ENCODE peak calls at places on chromosome 6, in seven cellular contexts. H is HTR-8/SVneo; M is NCI-H446; R is AG09309; N is CD4-positive, alpha-beta memory T cell; L is GM12865; G is NCI-H524. B is an unnamed sample.

GRCh38 chr6:136077834-136078576 is 172.1 kb downstream of the MTFR2 start:
- DNase-seq in H (peak; percentile 21), M (peak; percentile 35), R (peak; percentile 92), N (no peak), L (no peak), G (no peak), B (no peak)

GRCh38 chr6:33824461-33825154 is 20.8 kb upstream of the MLN start:
- DNase-seq in H (no peak), M (no peak), R (no peak), N (no peak), L (no peak), G (no peak), B (no peak)

GRCh38 chr6:170440437-170440836 is 112.7 kb downstream of the PSMB1 start:
- DNase-seq in H (no peak), M (no peak), R (no peak), N (no peak), L (no peak), G (no peak), B (no peak)

GRCh38 chr6:134590449-134590848 is 272.5 kb upstream of the SGK1 start:
- DNase-seq in H (no peak), M (no peak), R (peak; percentile 85), N (no peak), L (no peak), G (no peak), B (no peak)

GRCh38 chr6:145469021-145469420 is 266.3 kb downstream of the EPM2A start:
- DNase-seq in H (no peak), M (no peak), R (no peak), N (no peak), L (no peak), G (peak; percentile 42), B (no peak)

GRCh38 chr6:2810092-2810671 is 31.5 kb downstream of the SERPINB1 start:
- DNase-seq in H (no peak), M (no peak), R (peak; percentile 1), N (no peak), L (no peak), G (no peak), B (no peak)

GRCh38 chr6:16824804-16825777 is 63.8 kb upstream of the ATXN1 start:
- DNase-seq in H (no peak), M (no peak), R (no peak), N (no peak), L (no peak), G (no peak), B (no peak)

GRCh38 chr6:125913864-125914351 is 42.7 kb upstream of the HINT3 start:
- DNase-seq in H (peak; percentile 79), M (no peak), R (peak; percentile 98), N (no peak), L (no peak), G (peak; percentile 34), B (peak; percentile 75)

GRCh38 chr6:35491558-35492541 is 5.0 kb downstream of the TEAD3 start:
- DNase-seq in H (no peak), M (no peak), R (no peak), N (no peak), L (no peak), G (peak; percentile 23), B (no peak)

GRCh38 chr6:27582928-27583725 is 110.2 kb upstream of the ZNF184 start:
- DNase-seq in H (peak; percentile 45), M (peak; percentile 79), R (no peak), N (no peak), L (peak; percentile 81), G (peak; percentile 70), B (peak; percentile 85)

GRCh38 chr6:157239671-157240058 is 83.7 kb downstream of the TMEM242 start:
- DNase-seq in H (no peak), M (no peak), R (no peak), N (no peak), L (no peak), G (peak; percentile 67), B (no peak)

GRCh38 chr6:93678841-93679454 is 259.6 kb upstream of the EPHA7 start:
- DNase-seq in H (no peak), M (peak; percentile 60), R (no peak), N (no peak), L (no peak), G (no peak), B (peak; percentile 22)

GRCh38 chr6:12185081-12185673 is 105.0 kb upstream of the EDN1 start:
- DNase-seq in H (no peak), M (no peak), R (no peak), N (no peak), L (no peak), G (no peak), B (no peak)

GRCh38 chr6:14149053-14149746 is 31.6 kb downstream of the CD83 start:
- DNase-seq in H (no peak), M (no peak), R (no peak), N (no peak), L (no peak), G (peak; percentile 77), B (no peak)

GRCh38 chr6:4932506-4932903 is 71.3 kb downstream of the RPP40 start:
- DNase-seq in H (no peak), M (no peak), R (no peak), N (no peak), L (no peak), G (no peak), B (no peak)

GRCh38 chr6:12232339-12232738 is 57.8 kb upstream of the EDN1 start:
- DNase-seq in H (peak; percentile 71), M (no peak), R (peak; percentile 61), N (peak; percentile 6), L (peak; percentile 51), G (no peak), B (no peak)

GRCh38 chr6:85580104-85580877 is 13.4 kb downstream of the SNX14 start:
- DNase-seq in H (no peak), M (no peak), R (no peak), N (no peak), L (no peak), G (no peak), B (no peak)

GRCh38 chr6:90080876-90081464 is 186.7 kb downstream of the GJA10 start:
- DNase-seq in H (no peak), M (no peak), R (no peak), N (peak; percentile 82), L (peak; percentile 64), G (no peak), B (no peak)

GRCh38 chr6:157834549-157834948 is 11.5 kb downstream of the SNX9 start:
- DNase-seq in H (no peak), M (no peak), R (no peak), N (no peak), L (no peak), G (no peak), B (no peak)

GRCh38 chr6:138442663-138443062 is 38.6 kb downstream of the HEBP2 start:
- DNase-seq in H (no peak), M (no peak), R (no peak), N (no peak), L (no peak), G (no peak), B (no peak)

GRCh38 chr6:55772730-55773129 is 102.7 kb downstream of the BMP5 start:
- DNase-seq in H (no peak), M (no peak), R (no peak), N (no peak), L (no peak), G (no peak), B (no peak)

GRCh38 chr6:33965766-33966165 is 162.0 kb upstream of the MLN start:
- DNase-seq in H (no peak), M (no peak), R (no peak), N (no peak), L (no peak), G (no peak), B (no peak)

GRCh38 chr6:31651602-31652191 is 764 bp downstream of the BAG6 start:
- DNase-seq in H (peak; percentile 73), M (peak; percentile 71), R (peak; percentile 35), N (no peak), L (peak; percentile 76), G (peak; percentile 58), B (peak; percentile 87)

GRCh38 chr6:3253597-3253961 is 5.2 kb upstream of the PSMG4 start:
- DNase-seq in H (no peak), M (no peak), R (no peak), N (no peak), L (no peak), G (no peak), B (no peak)

GRCh38 chr6:35272005-35272404 is 12.5 kb downstream of the ZNF76 start:
- DNase-seq in H (no peak), M (no peak), R (no peak), N (no peak), L (no peak), G (no peak), B (no peak)

GRCh38 chr6:6840831-6841263 is 252.3 kb downstream of the LY86 start:
- DNase-seq in H (no peak), M (no peak), R (no peak), N (no peak), L (peak; percentile 53), G (peak; percentile 25), B (no peak)

GRCh38 chr6:161443868-161444267 is 170.0 kb upstream of the AGPAT4 start:
- DNase-seq in H (no peak), M (peak; percentile 43), R (no peak), N (no peak), L (no peak), G (peak; percentile 46), B (peak; percentile 88)

B was measured in HAP-1.